ENCODE peak calls at places on chromosomes 3 and 15, in ten cellular contexts. X, Q, Z, O, I, C, T, W, J and U are unnamed samples.

GRCh38 chr15:31100738-31101137 is 787 bp downstream of the TRPM1 start:
- DNase-seq in C (no peak), I (no peak), Z (no peak), W (no peak), Q (no peak), X (no peak), J (no peak), O (no peak), T (no peak), U (no peak)

GRCh38 chr3:37985637-37986320 is 4.8 kb upstream of the VILL start:
- DNase-seq in J (no peak), C (peak), I (no peak), Z (peak), W (no peak), X (no peak), T (peak), O (no peak), Q (no peak), U (no peak)

GRCh38 chr3:4685673-4686345 is 192.7 kb downstream of the ITPR1 start:
- DNase-seq in C (no peak), X (no peak), J (no peak), O (no peak), T (no peak), Z (no peak), I (no peak), Q (no peak), W (no peak), U (no peak)

GRCh38 chr3:156865732-156866131 is 39.6 kb downstream of the LEKR1 start:
- DNase-seq in T (no peak), C (no peak), O (peak), X (no peak), Z (no peak), W (peak), J (no peak), Q (peak), I (no peak), U (no peak)

GRCh38 chr15:100973351-100974034 is 54.3 kb downstream of the LRRK1 start:
- DNase-seq in O (peak), Q (no peak), Z (peak), W (no peak), C (peak), I (peak), J (no peak), X (no peak), T (no peak), U (no peak)

GRCh38 chr15:67329984-67330733 is 75.6 kb downstream of the IQCH start:
- DNase-seq in O (no peak), T (no peak), C (no peak), X (no peak), Z (no peak), W (no peak), J (no peak), Q (peak), I (no peak), U (no peak)

GRCh38 chr3:197547618-197548017 is 8.2 kb downstream of the BDH1 start:
- DNase-seq in J (no peak), C (peak), I (no peak), T (no peak), W (no peak), Z (peak), X (no peak), Q (no peak), O (no peak), U (no peak)

GRCh38 chr3:46463868-46464241 is 850 bp downstream of the LTF start:
- DNase-seq in W (no peak), J (no peak), X (no peak), C (no peak), O (no peak), I (no peak), Z (peak), T (no peak), Q (no peak), U (no peak)

GRCh38 chr3:134312072-134312872 is 61.6 kb upstream of the RYK start:
- DNase-seq in I (peak), X (no peak), Z (peak), O (peak), Q (no peak), C (peak), T (no peak), W (peak), J (no peak), U (peak)

GRCh38 chr3:44173263-44173662 is 68.4 kb upstream of the TOPAZ1 start:
- DNase-seq in W (no peak), X (no peak), I (no peak), O (no peak), T (no peak), C (no peak), Q (no peak), J (no peak), Z (no peak), U (no peak)

GRCh38 chr3:45084820-45085816 is 59.0 kb downstream of the CLEC3B start:
- DNase-seq in O (peak), W (peak), T (no peak), X (no peak), J (no peak), Q (peak), Z (no peak), C (no peak), I (no peak), U (peak)

GRCh38 chr3:122628567-122628966 is 51.1 kb downstream of the PARP15 start:
- DNase-seq in J (no peak), X (no peak), C (no peak), Z (no peak), O (peak), Q (no peak), I (no peak), W (peak), T (no peak), U (peak)

GRCh38 chr15:100918690-100919480 is at the start of gene LRRK1:
- DNase-seq in Q (peak), I (peak), Z (peak), J (no peak), O (peak), T (no peak), C (peak), X (peak), W (peak), U (peak)

GRCh38 chr3:97102641-97103040 is 288.2 kb downstream of the EPHA6 start:
- DNase-seq in Q (no peak), W (peak), Z (no peak), C (no peak), I (no peak), O (peak), T (no peak), X (no peak), J (no peak), U (no peak)

GRCh38 chr3:195756935-195757302 is 36.1 kb downstream of the MUC20 start:
- DNase-seq in I (no peak), J (no peak), O (no peak), Q (no peak), Z (no peak), T (no peak), W (no peak), X (no peak), C (no peak), U (no peak)

GRCh38 chr3:4292301-4292700 is 10.9 kb upstream of the SETMAR start:
- DNase-seq in Q (no peak), C (no peak), Z (no peak), W (no peak), O (no peak), J (no peak), X (no peak), I (no peak), T (no peak), U (no peak)

GRCh38 chr3:116483135-116483534 is 37.8 kb upstream of the LSAMP start:
- DNase-seq in X (no peak), W (no peak), C (no peak), J (no peak), O (no peak), Q (no peak), I (no peak), Z (no peak), T (no peak), U (no peak)

GRCh38 chr3:4821331-4821730 is 157.9 kb upstream of the BHLHE40 start:
- DNase-seq in I (no peak), Q (no peak), X (no peak), O (no peak), J (no peak), Z (no peak), W (no peak), C (no peak), T (no peak), U (no peak)

GRCh38 chr3:140593766-140594165 is 84.1 kb upstream of the TRIM42 start:
- DNase-seq in O (no peak), I (no peak), C (no peak), Z (no peak), T (no peak), X (no peak), Q (no peak), J (no peak), W (no peak), U (no peak)

GRCh38 chr15:33132722-33133345 is 61.7 kb downstream of the FMN1 start:
- DNase-seq in Q (peak), O (peak), W (peak), Z (peak), J (no peak), X (no peak), C (peak), T (no peak), I (peak), U (peak)

GRCh38 chr3:144590854-144591253 is 619.2 kb downstream of the DIPK2A start:
- DNase-seq in Q (peak), T (no peak), I (no peak), J (no peak), Z (peak), X (no peak), W (peak), O (peak), C (no peak), U (no peak)

GRCh38 chr15:40264321-40265153 is 18.3 kb downstream of the ANKRD63 start:
- DNase-seq in X (no peak), Z (no peak), J (no peak), C (no peak), T (no peak), I (no peak), Q (no peak), W (no peak), O (no peak), U (peak)

GRCh38 chr15:101017041-101017754 is 98.0 kb downstream of the LRRK1 start:
- DNase-seq in C (peak), Q (peak), I (peak), O (no peak), X (no peak), Z (peak), J (no peak), T (peak), W (no peak), U (peak)

GRCh38 chr3:170585937-170586310 is at the start of gene SLC7A14:
- DNase-seq in O (no peak), W (no peak), C (no peak), X (no peak), T (no peak), I (peak), J (no peak), Q (no peak), Z (peak), U (no peak)
- H3K4me3 ChIP-seq in O (peak), W (peak), C (no peak), X (peak), T (peak), I (peak), J (peak), Q (no peak), Z (peak), U (peak)

GRCh38 chr3:52055537-52056351 is 627 bp downstream of the DUSP7 start:
- DNase-seq in Z (peak), C (peak), O (peak), J (no peak), X (peak), I (peak), T (peak), Q (peak), W (peak), U (peak)

GRCh38 chr3:52054689-52055511 is 1.5 kb downstream of the DUSP7 start:
- DNase-seq in T (no peak), C (peak), J (no peak), Z (peak), X (no peak), Q (no peak), W (no peak), I (peak), O (no peak), U (no peak)

GRCh38 chr3:52051444-52051843 is 4.9 kb downstream of the DUSP7 start:
- DNase-seq in I (no peak), X (no peak), O (no peak), T (no peak), Q (no peak), W (no peak), C (no peak), J (no peak), Z (no peak), U (no peak)

GRCh38 chr3:52052831-52053306 is 3.5 kb downstream of the DUSP7 start:
- DNase-seq in O (peak), Q (peak), Z (peak), T (peak), X (peak), W (peak), J (peak), C (peak), I (peak), U (peak)

DNA sequence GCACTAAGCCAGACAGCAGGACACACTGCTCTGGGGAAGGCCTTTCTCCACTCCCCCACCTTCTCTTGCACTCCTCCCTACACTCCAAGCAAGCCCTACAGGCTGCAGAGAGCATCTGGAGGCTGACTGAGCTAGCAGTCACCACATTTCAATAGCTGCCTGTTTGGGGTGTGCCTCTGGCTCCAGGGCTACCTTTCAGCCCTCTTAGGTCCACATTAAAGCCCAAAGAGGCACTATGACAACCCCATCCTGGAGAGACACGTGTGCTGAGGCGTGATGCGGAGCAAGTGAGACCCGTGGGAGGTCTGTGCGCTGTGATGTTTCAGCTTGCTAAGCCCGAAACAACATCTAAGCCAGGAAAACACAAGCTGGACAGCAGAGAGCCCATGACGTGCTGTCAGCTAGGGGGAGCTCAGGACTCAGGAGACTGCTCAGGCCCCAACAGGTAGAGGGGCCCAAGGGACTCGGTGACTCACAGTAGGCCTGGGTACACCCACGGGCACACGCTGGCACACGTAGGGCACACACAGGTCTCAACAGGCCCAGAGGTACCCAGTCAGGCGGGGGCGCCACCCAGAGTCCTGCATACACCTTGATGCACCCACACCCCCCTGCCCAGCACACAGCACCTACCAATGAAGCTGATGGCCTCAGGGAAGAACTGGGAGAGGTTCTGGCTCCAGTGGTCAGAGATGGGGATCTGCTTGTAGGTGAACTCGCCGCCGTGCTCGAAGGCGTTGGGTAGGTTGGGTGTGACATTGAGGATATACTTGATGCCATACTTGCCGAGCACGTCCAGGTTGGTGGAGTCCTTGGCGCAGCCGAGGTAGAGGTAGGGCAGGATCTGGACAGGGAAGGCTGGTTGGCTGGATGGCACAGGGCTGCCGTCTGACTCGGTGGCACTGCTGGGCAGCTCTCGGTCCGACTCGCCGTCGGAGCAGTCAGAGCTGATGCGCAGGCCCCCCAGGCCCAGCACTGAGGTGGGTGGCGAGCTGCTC is 2.8 kb downstream of the DUSP7 start:
- DNase-seq in I (no peak), Q (peak), C (no peak), X (no peak), J (no peak), T (no peak), W (no peak), O (no peak), Z (no peak), U (no peak)
- H3K4me3 ChIP-seq in I (peak), Q (peak), C (no peak), X (peak), J (peak), T (peak), W (peak), O (no peak), Z (no peak), U (no peak)

GRCh38 chr15:58506787-58507671 is 75.2 kb downstream of the LIPC start:
- DNase-seq in X (no peak), Q (no peak), I (no peak), J (no peak), Z (peak), O (no peak), W (no peak), T (no peak), C (no peak), U (no peak)
- H3K4me3 ChIP-seq in X (no peak), Q (no peak), I (no peak), J (no peak), Z (no peak), O (no peak), W (no peak), T (no peak), C (no peak), U (no peak)

DNA sequence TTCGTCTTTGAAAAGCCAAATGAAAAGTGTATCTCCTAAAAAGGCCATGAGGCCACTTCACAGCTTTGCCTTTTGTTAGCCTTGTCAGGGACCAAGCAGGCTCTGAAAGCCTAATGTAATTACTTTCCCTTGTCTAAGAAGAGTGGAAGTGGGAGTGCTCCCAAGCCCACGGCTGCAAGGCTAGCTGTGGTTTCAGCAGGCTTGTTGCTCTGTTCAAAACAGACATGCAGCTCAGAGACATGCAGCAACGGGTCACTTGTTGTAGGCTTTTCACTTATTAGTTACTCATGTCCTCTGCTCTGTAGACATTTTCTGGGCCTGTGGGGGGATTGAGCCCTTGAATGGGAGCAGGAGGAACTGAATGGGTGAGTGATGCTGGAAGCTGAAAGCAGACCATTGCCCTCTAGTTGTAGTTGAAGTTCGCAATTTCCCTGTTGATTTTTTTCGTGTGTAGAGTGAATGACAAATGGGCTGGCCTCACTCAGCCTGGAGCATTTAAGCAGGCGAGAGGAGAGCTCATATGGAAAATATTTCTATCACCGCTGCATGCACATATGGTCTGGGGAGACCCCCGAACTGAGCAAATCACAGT is 261.9 kb upstream of the NR2E3 start:
- DNase-seq in Q (no peak), W (no peak), I (no peak), J (no peak), T (no peak), C (no peak), X (no peak), O (no peak), Z (peak), U (no peak)
- H3K4me3 ChIP-seq in Q (no peak), W (no peak), I (no peak), J (no peak), T (no peak), C (no peak), X (no peak), O (no peak), Z (no peak), U (no peak)

GRCh38 chr3:13460341-13460736 is 19.8 kb upstream of the HDAC11 start:
- DNase-seq in T (no peak), W (no peak), C (no peak), J (no peak), Q (no peak), X (no peak), O (no peak), I (no peak), Z (no peak), U (no peak)
- H3K4me3 ChIP-seq in T (no peak), W (no peak), C (no peak), J (no peak), Q (no peak), X (no peak), O (no peak), I (no peak), Z (no peak), U (no peak)

DNA sequence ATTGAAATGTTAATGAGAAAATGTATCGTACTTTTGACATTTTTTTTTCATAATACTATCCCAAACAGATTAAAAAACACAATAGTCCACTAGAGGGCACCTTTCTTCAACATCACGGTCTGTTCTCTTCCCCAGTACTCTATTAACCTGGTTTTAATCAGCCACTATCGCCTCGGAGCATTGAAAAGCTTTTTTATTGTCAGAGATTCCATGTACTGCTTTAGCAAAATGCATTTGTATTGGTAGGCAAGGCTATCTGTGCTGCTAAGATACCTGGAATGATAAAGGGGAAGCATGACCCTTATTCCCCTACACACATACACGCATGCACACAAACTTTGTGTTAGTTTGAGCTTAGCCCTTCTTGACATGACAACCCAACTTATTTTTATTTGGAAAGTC is 160.1 kb upstream of the IL12A start:
- DNase-seq in Q (peak), C (no peak), T (no peak), Z (peak), W (peak), J (no peak), X (no peak), I (no peak), O (peak), U (no peak)
- H3K4me3 ChIP-seq in Q (no peak), C (no peak), T (no peak), Z (no peak), W (no peak), J (no peak), X (no peak), I (peak), O (no peak), U (no peak)

GRCh38 chr3:14810795-14811661 is 7.7 kb upstream of the FGD5 start:
- DNase-seq in O (no peak), X (no peak), T (no peak), I (no peak), W (no peak), J (no peak), C (no peak), Z (peak), Q (no peak), U (no peak)

GRCh38 chr3:14811733-14812132 is 7.0 kb upstream of the FGD5 start:
- DNase-seq in T (no peak), X (no peak), J (no peak), W (no peak), I (no peak), Z (peak), Q (no peak), C (no peak), O (no peak), U (no peak)

GRCh38 chr3:14812196-14812785 is 6.5 kb upstream of the FGD5 start:
- DNase-seq in C (no peak), I (no peak), J (no peak), Q (no peak), W (no peak), X (no peak), Z (no peak), T (no peak), O (no peak), U (no peak)

GRCh38 chr3:14808502-14809266 is 10.1 kb upstream of the FGD5 start:
- DNase-seq in T (no peak), Q (no peak), J (no peak), I (no peak), Z (no peak), W (no peak), O (no peak), X (no peak), C (no peak), U (no peak)

DNA sequence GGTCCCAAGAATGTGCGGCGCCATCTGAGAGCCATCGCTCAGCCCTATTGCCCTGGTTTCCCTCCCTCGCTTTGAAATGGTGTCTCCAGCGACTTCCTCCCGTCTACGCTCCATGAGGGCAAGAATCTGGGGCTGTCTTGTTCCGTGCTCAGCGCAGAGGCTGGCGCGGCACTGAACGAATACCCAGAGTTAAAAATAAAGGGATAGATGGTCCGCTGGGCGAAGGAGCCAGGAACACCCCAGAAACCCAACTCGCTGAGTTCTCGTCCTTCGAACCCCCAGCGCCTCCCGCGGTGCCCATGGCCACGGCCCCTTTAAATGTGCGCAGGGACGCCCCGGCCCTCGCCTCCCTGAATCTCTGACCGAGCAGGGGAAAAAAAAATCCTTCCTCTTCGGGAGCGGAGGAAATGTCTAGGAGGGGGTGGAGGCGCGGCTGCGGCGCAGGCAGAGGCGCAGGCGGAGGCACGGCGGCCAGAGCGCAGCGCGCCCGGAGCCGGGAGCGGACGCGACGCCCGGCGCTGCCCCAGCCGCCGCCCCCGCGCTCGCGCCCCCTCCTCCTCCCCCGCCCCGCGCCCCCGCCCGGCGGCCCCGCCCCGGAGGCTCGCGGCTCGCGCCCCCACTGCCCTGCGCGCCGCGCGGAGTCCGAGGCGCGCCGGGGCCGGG is 8.6 kb upstream of the FGD5 start:
- DNase-seq in O (peak), Z (peak), T (no peak), X (peak), J (no peak), I (no peak), W (no peak), Q (no peak), C (no peak), U (no peak)
- H3K4me3 ChIP-seq in O (no peak), Z (peak), T (peak), X (peak), J (peak), I (no peak), W (no peak), Q (no peak), C (no peak), U (no peak)